ENCODE peak calls at places on chromosomes 13 and 19, in five cellular contexts. Y is GM23248; O is central memory CD4-positive, alpha-beta T cell; B is H7; L is neural progenitor cell. I is an unnamed sample.

GRCh38 chr13:48258430-48258829 is 25.4 kb downstream of the ITM2B start:
- DNase-seq in Y (no peak), O (no peak), L (no peak), B (no peak), I (no peak)

GRCh38 chr19:6769006-6769637 is 1.9 kb upstream of the SH2D3A start:
- DNase-seq in B (peak), L (peak), O (no peak), Y (peak), I (no peak)

GRCh38 chr13:51364404-51365008 is 25.0 kb downstream of the SERPINE3 start:
- DNase-seq in Y (peak), L (no peak), O (no peak), B (no peak), I (no peak)

GRCh38 chr19:3284759-3285646 is 60.5 kb downstream of the CELF5 start:
- DNase-seq in B (peak), O (peak), L (peak), Y (peak), I (peak)

GRCh38 chr19:14505488-14506239 is 9.7 kb upstream of the GIPC1 start:
- DNase-seq in O (peak), L (peak), B (peak), Y (peak), I (peak)

GRCh38 chr13:39616087-39616694 is 13.2 kb upstream of the LHFPL6 start:
- DNase-seq in B (peak), Y (peak), L (peak), O (peak), I (peak)

GRCh38 chr19:1001538-1002166 is 1.4 kb downstream of the GRIN3B start:
- DNase-seq in B (peak), Y (peak), L (peak), O (peak), I (peak)

GRCh38 chr19:19057720-19058119 is 6.1 kb upstream of the SLC25A42 start:
- DNase-seq in Y (no peak), O (no peak), B (peak), L (no peak), I (no peak)

GRCh38 chr13:112784811-112785418 is 95.1 kb downstream of the ATP11A start:
- DNase-seq in Y (no peak), L (no peak), B (peak), O (no peak), I (no peak)

GRCh38 chr19:2016041-2016807 is 710 bp upstream of the BTBD2 start:
- DNase-seq in Y (peak), L (peak), B (peak), O (peak), I (peak)

GRCh38 chr19:33193864-33194362 is at the start of gene LRP3:
- DNase-seq in B (peak), L (peak), Y (peak), O (no peak), I (no peak)

GRCh38 chr13:73218181-73218580 is 159.4 kb downstream of the KLF5 start:
- DNase-seq in L (no peak), Y (no peak), O (no peak), B (no peak), I (no peak)

GRCh38 chr13:105565328-105565727 is 970.1 kb downstream of the EFNB2 start:
- DNase-seq in Y (no peak), L (no peak), O (no peak), B (no peak), I (no peak)

GRCh38 chr13:95020298-95020987 is 280.8 kb downstream of the ABCC4 start:
- DNase-seq in B (no peak), O (no peak), Y (no peak), L (no peak), I (no peak)

GRCh38 chr19:575527-576506 is 3.4 kb downstream of the BSG start:
- DNase-seq in L (no peak), Y (peak), O (no peak), B (no peak), I (no peak)

GRCh38 chr19:10271543-10272086 is 695 bp downstream of the ICAM1 start:
- DNase-seq in L (no peak), Y (peak), B (peak), O (no peak), I (peak)

GRCh38 chr19:34837262-34837661 is 64.2 kb upstream of the ZNF599 start:
- DNase-seq in L (no peak), Y (no peak), B (no peak), O (no peak), I (no peak)

GRCh38 chr19:14061751-14062557 is at the start of gene PALM3:
- DNase-seq in O (no peak), B (peak), Y (no peak), L (no peak), I (no peak)

GRCh38 chr13:32117696-32118095 is 86.1 kb downstream of the FRY start:
- DNase-seq in O (no peak), B (no peak), Y (no peak), L (no peak), I (no peak)

GRCh38 chr19:13597625-13598024 is 91.3 kb upstream of the CACNA1A start:
- DNase-seq in Y (peak), L (peak), O (peak), B (peak), I (peak)

GRCh38 chr13:110470272-110471009 is 91.1 kb downstream of the RAB20 start:
- DNase-seq in O (no peak), B (no peak), Y (no peak), L (no peak), I (no peak)

GRCh38 chr19:42316223-42317211 is 3.4 kb downstream of the TMEM145 start:
- DNase-seq in O (no peak), L (no peak), B (peak), Y (peak), I (peak)

GRCh38 chr19:2231621-2232221 is 4.4 kb downstream of the PLEKHJ1 start:
- DNase-seq in L (no peak), O (no peak), B (peak), Y (peak), I (no peak)

GRCh38 chr19:11066326-11066725 is 22.9 kb upstream of the LDLR start:
- DNase-seq in L (no peak), O (no peak), B (no peak), Y (no peak), I (no peak)

GRCh38 chr19:5988520-5989387 is 10.8 kb upstream of the RANBP3 start:
- DNase-seq in L (no peak), Y (no peak), B (no peak), O (no peak), I (no peak)

GRCh38 chr19:33904681-33905080 is 108.0 kb downstream of the KCTD15 start:
- DNase-seq in B (peak), Y (peak), L (peak), O (no peak), I (no peak)

GRCh38 chr13:113415032-113415431 is 38.3 kb downstream of the ADPRHL1 start:
- DNase-seq in Y (no peak), B (no peak), L (no peak), O (no peak), I (no peak)

GRCh38 chr13:99227909-99228688 is 27.4 kb downstream of the UBAC2 start:
- DNase-seq in O (no peak), Y (no peak), L (no peak), B (no peak), I (no peak)

GRCh38 chr13:66962953-66963352 is 267.2 kb downstream of the PCDH9 start:
- DNase-seq in B (no peak), O (no peak), Y (no peak), L (no peak), I (no peak)

GRCh38 chr13:109698779-109699178 is 87.6 kb downstream of the IRS2 start:
- DNase-seq in O (no peak), L (no peak), Y (peak), B (no peak), I (no peak)

GRCh38 chr19:47418595-47419036 is 711 bp downstream of the MEIS3 start:
- DNase-seq in B (peak), Y (peak), L (no peak), O (no peak), I (no peak)

GRCh38 chr19:5966215-5966614 is 11.7 kb downstream of the RANBP3 start:
- DNase-seq in L (no peak), O (no peak), Y (peak), B (peak), I (no peak)

GRCh38 chr19:41691268-41691970 is 3.3 kb upstream of the CEACAM7 start:
- DNase-seq in Y (peak), O (peak), B (peak), L (no peak), I (peak)

GRCh38 chr19:35087393-35087792 is 28.2 kb upstream of the FXYD3 start:
- DNase-seq in B (no peak), O (no peak), L (no peak), Y (no peak), I (no peak)

GRCh38 chr13:101575591-101575990 is 123.1 kb downstream of the ITGBL1 start:
- DNase-seq in L (no peak), O (no peak), Y (peak), B (no peak), I (no peak)

GRCh38 chr13:113155201-113155600 is 3.2 kb upstream of the PROZ start:
- DNase-seq in Y (peak), B (peak), O (no peak), L (no peak), I (no peak)

I was measured in immature natural killer cell.